ENCODE peak calls at places on chromosomes 6 and 20, in seven cellular contexts. X, Q, R, N, J, E and L are unnamed samples.

GRCh38 chr6:7138921-7139358 is 31.2 kb downstream of the RREB1 start:
- DNase-seq in X (peak; percentile 98), Q (no peak), R (peak; percentile 34), N (no peak), J (no peak), E (peak; percentile 76), L (no peak)

GRCh38 chr6:26284537-26285142 is 80.4 kb upstream of the BTN3A2 start:
- DNase-seq in X (no peak), Q (peak; percentile 57), R (peak; percentile 34), N (peak; percentile 74), J (peak; percentile 74), E (peak; percentile 70), L (peak; percentile 76)

GRCh38 chr6:43060034-43060754 is 763 bp downstream of the KLC4 start:
- DNase-seq in X (peak; percentile 87), Q (no peak), R (no peak), N (no peak), J (no peak), E (peak; percentile 89), L (no peak)

GRCh38 chr6:1670711-1671462 is 61.2 kb downstream of the FOXC1 start:
- DNase-seq in X (no peak), Q (peak; percentile 81), R (no peak), N (no peak), J (peak; percentile 69), E (no peak), L (no peak)

GRCh38 chr6:35694462-35694861 is 5.7 kb upstream of the FKBP5 start:
- DNase-seq in X (no peak), Q (no peak), R (no peak), N (no peak), J (peak; percentile 51), E (no peak), L (no peak)

GRCh38 chr6:136831873-136832562 is 9.6 kb downstream of the PEX7 start:
- DNase-seq in X (no peak), Q (no peak), R (no peak), N (no peak), J (no peak), E (no peak), L (no peak)

GRCh38 chr6:144007779-144008500 is at the start of gene PLAGL1:
- DNase-seq in X (peak; percentile 4), Q (peak; percentile 45), R (no peak), N (peak; percentile 84), J (peak; percentile 55), E (peak; percentile 74), L (peak; percentile 72)

GRCh38 chr6:132936641-132937040 is 122.3 kb downstream of the RPS12 start:
- DNase-seq in X (no peak), Q (no peak), R (no peak), N (no peak), J (no peak), E (no peak), L (no peak)

GRCh38 chr20:23155141-23155590 is 69.0 kb upstream of the CD93 start:
- DNase-seq in X (no peak), Q (no peak), R (no peak), N (peak; percentile 40), J (no peak), E (no peak), L (peak; percentile 50)

GRCh38 chr6:96626749-96627353 is 63.9 kb downstream of the FHL5 start:
- DNase-seq in X (peak; percentile 21), Q (peak; percentile 19), R (no peak), N (no peak), J (peak; percentile 38), E (no peak), L (no peak)

GRCh38 chr20:25579081-25579770 is 6.1 kb downstream of the NINL start:
- DNase-seq in X (peak; percentile 87), Q (no peak), R (no peak), N (no peak), J (no peak), E (no peak), L (no peak)

GRCh38 chr20:4973330-4974097 is 27.8 kb downstream of the SLC23A2 start:
- DNase-seq in X (peak; percentile 99), Q (peak; percentile 85), R (no peak), N (peak; percentile 51), J (peak; percentile 90), E (peak; percentile 43), L (peak; percentile 64)

GRCh38 chr6:73854998-73855718 is 159.2 kb downstream of the CD109 start:
- DNase-seq in X (peak; percentile 46), Q (peak; percentile 38), R (no peak), N (no peak), J (peak; percentile 73), E (peak; percentile 49), L (no peak)

GRCh38 chr20:34579191-34579661 is 20.7 kb downstream of the MAP1LC3A start:
- DNase-seq in X (peak; percentile 45), Q (peak; percentile 68), R (no peak), N (peak; percentile 82), J (peak; percentile 82), E (peak; percentile 85), L (no peak)

GRCh38 chr6:13091192-13091591 is 237.1 kb downstream of the TBC1D7 start:
- DNase-seq in X (no peak), Q (no peak), R (no peak), N (peak; percentile 37), J (no peak), E (no peak), L (no peak)

GRCh38 chr6:75748743-75749538 is at the start of gene MYO6:
- DNase-seq in X (peak; percentile 26), Q (peak; percentile 45), R (peak; percentile 1), N (peak; percentile 86), J (peak; percentile 47), E (peak; percentile 85), L (peak; percentile 64)

GRCh38 chr6:97674802-97675201 is 391.8 kb upstream of the MMS22L start:
- DNase-seq in X (no peak), Q (peak; percentile 77), R (no peak), N (no peak), J (peak; percentile 90), E (no peak), L (no peak)

GRCh38 chr6:135953800-135954199 is 102.3 kb downstream of the PDE7B start:
- DNase-seq in X (no peak), Q (no peak), R (no peak), N (no peak), J (no peak), E (no peak), L (no peak)

GRCh38 chr6:49551866-49552129 is 1.3 kb downstream of the C6orf141 start:
- DNase-seq in X (no peak), Q (no peak), R (no peak), N (no peak), J (no peak), E (no peak), L (no peak)

DNA sequence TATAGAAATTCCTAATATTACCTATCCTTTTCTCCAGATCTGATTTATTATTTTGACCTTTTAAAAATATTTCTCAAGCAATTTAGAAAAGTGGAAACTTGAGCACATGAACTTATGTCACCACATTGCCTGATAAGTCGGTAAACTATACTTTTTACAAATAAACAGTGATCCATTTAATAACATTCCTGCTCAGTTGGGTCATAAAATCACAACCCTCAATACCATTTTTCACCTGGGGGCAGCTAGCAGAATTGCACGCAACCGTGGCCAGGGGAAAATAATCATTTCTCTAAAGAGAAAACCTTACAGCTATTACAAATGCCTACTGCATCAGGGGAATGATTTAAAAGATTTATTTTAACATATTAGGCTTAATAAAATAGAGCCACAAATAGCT is 614.5 kb downstream of the PHF3 start:
- DNase-seq in X (no peak), Q (no peak), R (no peak), N (no peak), J (peak; percentile 84), E (no peak), L (no peak)
- TF ChIP-seq CTCF in X (no peak), Q (no peak), R (no peak), N (no peak), J (peak; percentile 41), E (no peak), L (no peak)

DNA sequence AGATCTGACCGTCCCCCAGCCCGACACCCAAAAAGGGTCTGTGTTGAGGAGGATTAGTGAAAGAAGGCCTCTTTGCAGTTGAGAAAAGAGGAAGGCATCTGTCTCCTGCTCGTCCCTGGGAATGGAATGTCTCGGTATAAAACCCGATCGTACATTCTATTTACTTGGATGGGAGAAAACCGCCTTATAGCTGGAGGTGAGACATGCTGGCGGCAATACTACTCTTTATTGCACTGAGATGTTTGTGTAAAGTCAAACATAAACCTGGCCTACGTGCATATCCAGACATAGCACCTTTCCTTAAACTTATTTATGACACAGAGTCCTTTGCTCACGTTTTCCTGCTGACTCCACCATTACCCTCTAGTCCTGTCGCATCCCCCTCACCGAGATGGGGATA is 4.5 kb downstream of the TDP2 start:
- DNase-seq in X (no peak), Q (no peak), R (no peak), N (no peak), J (no peak), E (peak; percentile 69), L (no peak)
- H3K4me1 ChIP-seq in X (peaks cover 68% of the 10 kb centered on the region), Q (peaks cover 6% of the 10 kb centered on the region), R (peaks cover 28% of the 10 kb centered on the region), N (peaks cover 29% of the 10 kb centered on the region), J (peaks cover 5% of the 10 kb centered on the region), E (peaks cover 40% of the 10 kb centered on the region), L (peaks cover 18% of the 10 kb centered on the region)

DNA sequence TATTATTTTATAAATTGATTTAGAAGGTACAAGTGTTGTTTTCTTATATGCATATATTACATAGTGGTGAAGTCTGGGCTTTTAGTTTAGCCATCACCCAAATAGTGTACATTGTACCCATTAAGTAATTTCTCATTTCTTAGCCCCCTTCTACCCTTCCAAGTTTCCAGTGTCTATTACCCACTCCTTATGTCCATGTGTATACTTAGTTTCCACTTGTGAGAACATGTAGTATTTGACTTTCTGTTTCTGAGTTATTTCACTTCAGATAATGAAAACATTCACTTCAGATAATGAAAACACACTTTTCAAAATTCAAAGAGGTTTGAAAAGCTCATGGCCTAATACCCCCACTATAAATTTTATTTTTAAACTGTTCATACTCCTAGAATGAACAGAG is 14.5 kb downstream of the DEFB125 start:
- DNase-seq in X (no peak), Q (no peak), R (no peak), N (no peak), J (no peak), E (no peak), L (no peak)
- TF ChIP-seq CTCF in X (no peak), Q (no peak), R (no peak), N (no peak), J (no peak), E (no peak), L (no peak)

GRCh38 chr20:36794116-36794474 is 20.5 kb upstream of the DSN1 start:
- DNase-seq in X (no peak), Q (no peak), R (no peak), N (no peak), J (no peak), E (no peak), L (no peak)

GRCh38 chr20:36795691-36796090 is 22.1 kb upstream of the DSN1 start:
- DNase-seq in X (no peak), Q (no peak), R (no peak), N (no peak), J (no peak), E (no peak), L (no peak)

GRCh38 chr20:36793294-36794115 is 19.9 kb upstream of the DSN1 start:
- DNase-seq in X (no peak), Q (no peak), R (no peak), N (no peak), J (no peak), E (no peak), L (no peak)

GRCh38 chr20:36791862-36792261 is 18.3 kb upstream of the DSN1 start:
- DNase-seq in X (no peak), Q (no peak), R (no peak), N (no peak), J (no peak), E (no peak), L (no peak)

DNA sequence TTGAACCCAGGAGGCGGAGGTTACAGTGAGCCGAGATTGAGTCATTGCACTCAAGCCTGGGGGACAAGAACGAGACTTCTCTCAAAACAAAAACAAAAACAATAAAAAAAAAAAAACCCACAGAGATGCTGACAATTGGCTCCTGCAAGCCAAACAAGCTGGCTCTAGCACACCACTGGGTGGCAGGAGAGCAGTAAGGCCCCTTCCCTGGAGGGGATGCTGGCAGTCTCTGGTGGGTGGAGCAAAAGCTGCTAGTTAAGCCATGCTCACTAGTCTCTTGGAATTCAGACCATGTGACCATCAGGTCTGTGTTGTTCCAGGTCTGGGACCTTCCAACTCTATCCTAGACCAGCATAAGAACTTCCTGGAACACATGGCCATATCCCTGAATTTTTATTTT is 18.9 kb upstream of the DSN1 start:
- DNase-seq in X (peak; percentile 80), Q (peak; percentile 69), R (no peak), N (no peak), J (peak; percentile 72), E (peak; percentile 25), L (no peak)
- H3K4me1 ChIP-seq in X (no peaks in the 10 kb centered on the region), Q (no peaks in the 10 kb centered on the region), R (no peaks in the 10 kb centered on the region), N (no peaks in the 10 kb centered on the region), J (no peaks in the 10 kb centered on the region), E (no peaks in the 10 kb centered on the region), L (no peaks in the 10 kb centered on the region)